ENCODE peak calls at places on chromosomes 4 and X, in eight cellular contexts. I is uterus, N is BE2C, G is fibroblast of lung, B is IMR-90, V is lower lobe of right lung, T is sigmoid colon, U is aorta. W is an unnamed sample. For H3K4me1, the result is how much of the 10 kb centered on the place peaks cover.

GRCh38 chr4:48139688-48140087 is 5.6 kb upstream of the TXK start:
- DNase-seq in I (no peak), N (no peak), G (no peak), B (peak), V (no peak), T (no peak), U (no peak), W (no peak)

GRCh38 chrX:143580266-143580665 is 55.6 kb downstream of the SLITRK4 start:
- DNase-seq in I (no peak), N (no peak), G (no peak), B (no peak), V (no peak), T (no peak), U (no peak), W (peak)

GRCh38 chr4:21577066-21577465 is 371.5 kb downstream of the KCNIP4 start:
- DNase-seq in I (no peak), N (no peak), G (no peak), B (no peak), V (no peak), T (no peak), U (no peak), W (no peak)

GRCh38 chrX:40108084-40108958 is 10.6 kb upstream of the BCOR start:
- DNase-seq in I (peak), N (peak), G (peak), B (no peak), V (peak), T (peak), U (peak), W (peak)

GRCh38 chr4:95572304-95572991 is 23.7 kb upstream of the UNC5C start:
- DNase-seq in I (no peak), N (peak), G (peak), B (no peak), V (peak), T (peak), U (no peak), W (no peak)

GRCh38 chr4:93285346-93285745 is 543.2 kb upstream of the ATOH1 start:
- DNase-seq in I (no peak), N (no peak), G (no peak), B (no peak), V (no peak), T (no peak), U (no peak), W (no peak)

GRCh38 chr4:168514249-168514852 is 17.5 kb downstream of the PALLD start:
- DNase-seq in I (no peak), N (no peak), G (peak), B (peak), V (no peak), T (no peak), U (no peak), W (no peak)

GRCh38 chr4:71732706-71733105 is 51.2 kb downstream of the GC start:
- DNase-seq in I (no peak), N (no peak), G (peak), B (peak), V (no peak), T (no peak), U (no peak), W (no peak)

GRCh38 chrX:102658551-102658950 is 7.3 kb downstream of the GPRASP1 start:
- DNase-seq in I (no peak), N (no peak), G (no peak), B (no peak), V (no peak), T (no peak), U (no peak), W (no peak)

GRCh38 chrX:48579259-48579658 is 5.0 kb downstream of the RBM3 start:
- DNase-seq in I (no peak), N (no peak), G (no peak), B (no peak), V (no peak), T (no peak), U (no peak), W (no peak)

GRCh38 chr4:48065587-48066052 is 49.0 kb downstream of the NIPAL1 start:
- DNase-seq in I (no peak), N (no peak), G (no peak), B (no peak), V (no peak), T (no peak), U (no peak), W (no peak)

GRCh38 chr4:73593631-73594241 is 26.5 kb downstream of the RASSF6 start:
- DNase-seq in I (no peak), N (no peak), G (no peak), B (peak), V (no peak), T (no peak), U (no peak), W (no peak)

GRCh38 chrX:134623293-134624045 is 34.8 kb downstream of the PLAC1 start:
- DNase-seq in I (no peak), N (no peak), G (peak), B (peak), V (no peak), T (no peak), U (no peak), W (no peak)

GRCh38 chr4:181541396-181541795 is 701.8 kb upstream of the TENM3 start:
- DNase-seq in I (no peak), N (no peak), G (peak), B (peak), V (no peak), T (no peak), U (no peak), W (no peak)

GRCh38 chr4:8537041-8537461 is 43.1 kb upstream of the GPR78 start:
- DNase-seq in I (peak), N (peak), G (peak), B (peak), V (no peak), T (peak), U (peak), W (peak)

GRCh38 chr4:8534601-8535000 is 45.6 kb upstream of the GPR78 start:
- DNase-seq in I (no peak), N (no peak), G (no peak), B (no peak), V (no peak), T (no peak), U (no peak), W (no peak)

GRCh38 chr4:8534129-8534528 is 46.1 kb upstream of the GPR78 start:
- DNase-seq in I (no peak), N (no peak), G (peak), B (peak), V (no peak), T (no peak), U (peak), W (peak)

GRCh38 chr4:8538076-8538702 is 42.0 kb upstream of the GPR78 start:
- DNase-seq in I (no peak), N (no peak), G (no peak), B (no peak), V (no peak), T (peak), U (no peak), W (peak)

GRCh38 chr4:8536467-8536866 is 43.7 kb upstream of the GPR78 start:
- DNase-seq in I (no peak), N (no peak), G (no peak), B (no peak), V (no peak), T (no peak), U (peak), W (no peak)
- H3K4me1 ChIP-seq in I (under half), N (under half), G (under half), B (under half), V (under half), T (under half), U (under half), W (under half)

GRCh38 chr4:13515268-13515667 is 29.0 kb downstream of the NKX3-2 start:
- DNase-seq in I (no peak), N (no peak), G (no peak), B (no peak), V (no peak), T (no peak), U (no peak), W (no peak)
- H3K4me1 ChIP-seq in I (under half), N (under half), G (under half), B (under half), V (under half), T (under half), U (under half), W (under half)

GRCh38 chr4:147864591-147864990 is 132.7 kb downstream of the ARHGAP10 start:
- DNase-seq in I (no peak), N (no peak), G (no peak), B (peak), V (no peak), T (no peak), U (no peak), W (no peak)
- H3K4me1 ChIP-seq in I (under half), N (under half), G (under half), B (under half), V (under half), T (half or more), U (under half), W (under half)

GRCh38 chr4:16889945-16890344 is 8.5 kb downstream of the LDB2 start:
- DNase-seq in I (no peak), N (no peak), G (no peak), B (no peak), V (no peak), T (no peak), U (no peak), W (no peak)
- H3K4me1 ChIP-seq in I (under half), N (under half), G (under half), B (under half), V (under half), T (under half), U (under half), W (under half)